ENCODE peak calls at places on chromosomes 11 and 22, in ten cellular contexts. H is fibroblast of pulmonary artery; O is thyroid gland; F is CD8-positive, alpha-beta memory T cell; P is fibroblast of villous mesenchyme; A is cardiac muscle cell; R is IMR-90; L is mucosa of descending colon; Y is mesenchymal stem cell; D is astrocyte of the cerebellum. V is an unnamed sample.

GRCh38 chr11:61756452-61757212 is 4.2 kb downstream of the MYRF start:
- DNase-seq in H (peak; percentile 53), O (no peak), F (no peak), P (peak; percentile 57), A (no peak), R (peak; percentile 50), L (peak; percentile 79), Y (peak; percentile 56), D (no peak), V (no peak)

GRCh38 chr11:134355656-134356055 is 23.9 kb downstream of the GLB1L2 start:
- DNase-seq in H (no peak), O (no peak), F (no peak), P (peak; percentile 8), A (no peak), R (no peak), L (no peak), Y (no peak), D (no peak), V (no peak)

GRCh38 chr11:64745219-64745522 is 1.2 kb upstream of the RASGRP2 start:
- DNase-seq in H (no peak), O (peak; percentile 50), F (peak; percentile 70), P (peak; percentile 21), A (peak; percentile 44), R (no peak), L (peak; percentile 96), Y (no peak), D (no peak), V (peak; percentile 79)

GRCh38 chr11:114201219-114201618 is 95.0 kb upstream of the NNMT start:
- DNase-seq in H (no peak), O (no peak), F (no peak), P (no peak), A (no peak), R (no peak), L (no peak), Y (no peak), D (no peak), V (no peak)

GRCh38 chr11:58024601-58025091 is 965 bp downstream of the OR9Q1 start:
- DNase-seq in H (peak; percentile 51), O (peak; percentile 44), F (no peak), P (peak; percentile 44), A (peak; percentile 1), R (peak; percentile 60), L (peak; percentile 67), Y (peak; percentile 31), D (no peak), V (no peak)

GRCh38 chr11:46948378-46949131 is 12.0 kb downstream of the CSTPP1 start:
- DNase-seq in H (peak; percentile 78), O (no peak), F (no peak), P (peak; percentile 79), A (no peak), R (peak; percentile 91), L (no peak), Y (peak; percentile 92), D (peak; percentile 52), V (no peak)

GRCh38 chr11:112248216-112248615 is 12.4 kb downstream of the PLET1 start:
- DNase-seq in H (peak; percentile 28), O (peak; percentile 9), F (no peak), P (no peak), A (no peak), R (peak; percentile 89), L (no peak), Y (peak; percentile 49), D (peak; percentile 72), V (no peak)

GRCh38 chr11:123439616-123440015 is 9.5 kb downstream of the GRAMD1B start:
- DNase-seq in H (no peak), O (no peak), F (no peak), P (no peak), A (no peak), R (no peak), L (no peak), Y (no peak), D (no peak), V (no peak)

GRCh38 chr11:11178671-11179070 is 174.4 kb downstream of the CSNK2A3 start:
- DNase-seq in H (no peak), O (no peak), F (no peak), P (no peak), A (no peak), R (no peak), L (no peak), Y (peak; percentile 26), D (no peak), V (no peak)

GRCh38 chr11:2944953-2945756 is 15.9 kb upstream of the PHLDA2 start:
- DNase-seq in H (peak; percentile 91), O (peak; percentile 99), F (no peak), P (peak; percentile 95), A (peak; percentile 84), R (peak; percentile 90), L (peak; percentile 92), Y (peak; percentile 92), D (peak; percentile 90), V (no peak)

GRCh38 chr11:130383363-130384168 is 44.8 kb downstream of the ADAMTS8 start:
- DNase-seq in H (peak; percentile 67), O (no peak), F (no peak), P (peak; percentile 97), A (peak; percentile 41), R (peak; percentile 100), L (no peak), Y (peak; percentile 94), D (peak; percentile 100), V (peak; percentile 61)

GRCh38 chr11:66328036-66328306 is 8.3 kb downstream of the RIN1 start:
- DNase-seq in H (no peak), O (no peak), F (peak; percentile 50), P (no peak), A (no peak), R (no peak), L (no peak), Y (no peak), D (no peak), V (no peak)

GRCh38 chr11:116257092-116257491 is 515.7 kb downstream of the BUD13 start:
- DNase-seq in H (no peak), O (no peak), F (no peak), P (no peak), A (peak; percentile 44), R (no peak), L (no peak), Y (no peak), D (no peak), V (no peak)

GRCh38 chr11:119310682-119311052 is 6.3 kb downstream of the MCAM start:
- DNase-seq in H (no peak), O (no peak), F (no peak), P (no peak), A (no peak), R (no peak), L (no peak), Y (no peak), D (no peak), V (no peak)

GRCh38 chr22:22201185-22201924 is 43.2 kb upstream of the VPREB1 start:
- DNase-seq in H (peak; percentile 44), O (no peak), F (peak; percentile 58), P (peak; percentile 20), A (peak; percentile 41), R (peak; percentile 24), L (no peak), Y (peak; percentile 43), D (no peak), V (peak; percentile 83)

GRCh38 chr22:20244250-20244648 is 23.9 kb downstream of the RTN4R start:
- DNase-seq in H (no peak), O (no peak), F (no peak), P (no peak), A (no peak), R (no peak), L (no peak), Y (no peak), D (no peak), V (no peak)

GRCh38 chr11:129141748-129142475 is 50.2 kb downstream of the ARHGAP32 start:
- DNase-seq in H (peak; percentile 11), O (no peak), F (no peak), P (no peak), A (no peak), R (no peak), L (no peak), Y (no peak), D (peak; percentile 52), V (no peak)

GRCh38 chr11:114522818-114523217 is 36.9 kb downstream of the NXPE1 start:
- DNase-seq in H (no peak), O (no peak), F (no peak), P (peak; percentile 34), A (no peak), R (no peak), L (no peak), Y (no peak), D (no peak), V (no peak)

GRCh38 chr11:102662607-102663006 is 37.5 kb upstream of the MMP20 start:
- DNase-seq in H (no peak), O (no peak), F (no peak), P (no peak), A (no peak), R (no peak), L (no peak), Y (no peak), D (no peak), V (no peak)

GRCh38 chr22:45285431-45286058 is 796 bp downstream of the UPK3A start:
- DNase-seq in H (no peak), O (no peak), F (no peak), P (no peak), A (peak; percentile 45), R (no peak), L (no peak), Y (no peak), D (no peak), V (no peak)
- H3K4me3 ChIP-seq in H (no peak overlapping the region), O (no peak overlapping the region), F (no peak overlapping the region), P (no peak overlapping the region), A (peak overlapping the region; percentile 14), R (no peak overlapping the region), L (no peak overlapping the region), Y (no peak overlapping the region), D (no peak overlapping the region), V (no peak overlapping the region)

GRCh38 chr11:73225001-73225686 is 7.1 kb downstream of the P2RY2 start:
- DNase-seq in H (no peak), O (peak; percentile 80), F (no peak), P (no peak), A (peak; percentile 61), R (no peak), L (peak; percentile 17), Y (no peak), D (no peak), V (no peak)
- H3K4me3 ChIP-seq in H (no peak overlapping the region), O (no peak overlapping the region), F (no peak overlapping the region), P (no peak overlapping the region), A (no peak overlapping the region), R (no peak overlapping the region), L (no peak overlapping the region), Y (no peak overlapping the region), D (no peak overlapping the region), V (no peak overlapping the region)

GRCh38 chr22:50085211-50085999 is at the start of gene MLC1:
- DNase-seq in H (peak; percentile 58), O (no peak), F (no peak), P (peak; percentile 55), A (no peak), R (peak; percentile 25), L (no peak), Y (no peak), D (no peak), V (peak; percentile 14)
- H3K4me3 ChIP-seq in H (no peak within 1 kb of the TSS), O (no peak within 1 kb of the TSS), F (peak within 1 kb of the TSS; percentile 53), P (no peak within 1 kb of the TSS), A (no peak within 1 kb of the TSS), R (no peak within 1 kb of the TSS), L (no peak within 1 kb of the TSS), Y (no peak within 1 kb of the TSS), D (no peak within 1 kb of the TSS), V (peak within 1 kb of the TSS; percentile 9)

DNA sequence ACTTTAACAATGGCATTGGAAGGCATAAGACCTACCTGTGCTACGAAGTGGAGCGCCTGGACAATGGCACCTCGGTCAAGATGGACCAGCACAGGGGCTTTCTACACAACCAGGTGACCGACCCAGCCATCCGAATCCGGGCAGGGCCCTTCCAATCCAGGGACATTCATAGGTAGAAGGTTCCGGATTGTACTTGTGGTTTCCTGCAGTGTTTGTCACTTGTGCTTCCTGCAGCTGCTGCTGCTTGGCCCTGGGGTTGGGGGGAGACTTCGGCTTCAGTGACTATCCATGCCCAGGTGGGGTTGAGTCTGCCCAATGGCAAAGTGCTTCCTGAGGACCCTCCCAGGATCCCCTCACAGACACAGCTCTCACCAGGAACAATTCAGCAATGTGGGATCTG is 2.2 kb downstream of the APOBEC3A start:
- DNase-seq in H (no peak), O (no peak), F (no peak), P (no peak), A (no peak), R (no peak), L (peak; percentile 39), Y (no peak), D (no peak), V (no peak)
- H3K4me3 ChIP-seq in H (no peak overlapping the region), O (no peak overlapping the region), F (no peak overlapping the region), P (no peak overlapping the region), A (no peak overlapping the region), R (no peak overlapping the region), L (no peak overlapping the region), Y (no peak overlapping the region), D (no peak overlapping the region), V (no peak overlapping the region)

V was measured in Jurkat, Clone E6-1.